ENCODE peak calls at places on chromosomes 6 and 20, in nine cellular contexts. B is stimulated activated CD4-positive, alpha-beta T cell treated with anti-CD3 and anti-CD28 coated beads, Interleukin-1b, Interleukin-23, amount 100 ng/mL, for 1 hour; L is ACHN; G is NCI-H774; O is NCI-H2081; F is endothelial cell; C is non-pigmented ciliary epithelial cell; X is RWPE1; Z is ELR. H is an unnamed sample.

GRCh38 chr6:127198549-127198948 is 68.1 kb upstream of the RNF146 start:
- DNase-seq in B (no peak), L (no peak), G (no peak), O (no peak), F (no peak), C (no peak), X (no peak), Z (no peak), H (no peak)

GRCh38 chr6:45645302-45645701 is 267.6 kb upstream of the SUPT3H start:
- DNase-seq in B (no peak), L (no peak), G (no peak), O (no peak), F (no peak), C (no peak), X (no peak), Z (no peak), H (no peak)

GRCh38 chr6:8207869-8208191 is 105.5 kb upstream of the EEF1E1 start:
- DNase-seq in B (no peak), L (no peak), G (no peak), O (no peak), F (no peak), C (no peak), X (no peak), Z (no peak), H (no peak)

GRCh38 chr20:62589150-62589498 is 53.2 kb upstream of the SLCO4A1 start:
- DNase-seq in B (no peak), L (no peak), G (no peak), O (no peak), F (no peak), C (no peak), X (no peak), Z (no peak), H (no peak)

GRCh38 chr20:31718952-31719643 is 3.6 kb downstream of the BCL2L1 start:
- DNase-seq in B (no peak), L (no peak), G (no peak), O (no peak), F (no peak), C (no peak), X (no peak), Z (no peak), H (no peak)

GRCh38 chr6:156773476-156773875 is 3.7 kb upstream of the ARID1B start:
- DNase-seq in B (no peak), L (no peak), G (no peak), O (no peak), F (no peak), C (no peak), X (no peak), Z (no peak), H (no peak)

GRCh38 chr20:59268827-59269226 is 31.6 kb upstream of the EDN3 start:
- DNase-seq in B (no peak), L (no peak), G (no peak), O (no peak), F (no peak), C (no peak), X (no peak), Z (no peak), H (no peak)

GRCh38 chr20:9460518-9460917 is 53.9 kb upstream of the LAMP5 start:
- DNase-seq in B (no peak), L (peak; percentile 52), G (no peak), O (no peak), F (no peak), C (no peak), X (peak; percentile 30), Z (peak; percentile 61), H (no peak)

GRCh38 chr20:13910492-13910891 is 79.9 kb downstream of the SEL1L2 start:
- DNase-seq in B (no peak), L (no peak), G (no peak), O (no peak), F (no peak), C (no peak), X (no peak), Z (no peak), H (no peak)

GRCh38 chr6:33683051-33683571 is 28.4 kb downstream of the UQCC2 start:
- DNase-seq in B (no peak), L (no peak), G (no peak), O (peak; percentile 7), F (no peak), C (no peak), X (no peak), Z (no peak), H (no peak)

GRCh38 chr6:8059129-8059528 is 5.1 kb downstream of the BLOC1S5 start:
- DNase-seq in B (no peak), L (peak; percentile 38), G (no peak), O (peak; percentile 23), F (no peak), C (no peak), X (no peak), Z (peak; percentile 64), H (no peak)

GRCh38 chr6:141110486-141110885 is 1022.2 kb upstream of the GJE1 start:
- DNase-seq in B (no peak), L (no peak), G (no peak), O (no peak), F (no peak), C (no peak), X (no peak), Z (peak; percentile 60), H (no peak)

GRCh38 chr6:19320066-19320465 is 517.1 kb upstream of the ID4 start:
- DNase-seq in B (no peak), L (no peak), G (no peak), O (no peak), F (no peak), C (no peak), X (no peak), Z (no peak), H (no peak)

GRCh38 chr6:7991992-7992815 is 72.0 kb downstream of the BLOC1S5 start:
- DNase-seq in B (no peak), L (peak; percentile 47), G (no peak), O (peak; percentile 36), F (no peak), C (peak; percentile 92), X (peak; percentile 53), Z (peak; percentile 65), H (no peak)

GRCh38 chr6:27591660-27592059 is 118.8 kb upstream of the ZNF184 start:
- DNase-seq in B (no peak), L (peak; percentile 56), G (peak; percentile 7), O (peak; percentile 73), F (peak; percentile 31), C (no peak), X (peak; percentile 29), Z (peak; percentile 79), H (no peak)

GRCh38 chr20:34368547-34368946 is 5.5 kb downstream of the ITCH start:
- DNase-seq in B (no peak), L (no peak), G (no peak), O (no peak), F (no peak), C (no peak), X (no peak), Z (peak; percentile 42), H (no peak)

GRCh38 chr20:23963941-23964340 is 24.6 kb downstream of the GGTLC1 start:
- DNase-seq in B (no peak), L (no peak), G (no peak), O (no peak), F (no peak), C (no peak), X (no peak), Z (no peak), H (no peak)

GRCh38 chr20:37986873-37987601 is 46.2 kb downstream of the TTI1 start:
- DNase-seq in B (no peak), L (no peak), G (no peak), O (no peak), F (no peak), C (no peak), X (no peak), Z (no peak), H (no peak)

GRCh38 chr20:40612247-40612646 is 76.8 kb downstream of the MAFB start:
- DNase-seq in B (no peak), L (no peak), G (no peak), O (no peak), F (no peak), C (no peak), X (no peak), Z (no peak), H (no peak)

GRCh38 chr20:3080939-3081388 is 3.6 kb downstream of the AVP start:
- DNase-seq in B (no peak), L (peak; percentile 85), G (no peak), O (no peak), F (no peak), C (no peak), X (no peak), Z (peak; percentile 72), H (no peak)

GRCh38 chr6:150667977-150668716 is 68.5 kb downstream of the PLEKHG1 start:
- DNase-seq in B (no peak), L (peak; percentile 12), G (peak; percentile 68), O (peak; percentile 6), F (peak; percentile 51), C (peak; percentile 74), X (peak; percentile 80), Z (peak; percentile 38), H (no peak)

GRCh38 chr20:14775778-14776177 is 438.4 kb upstream of the FLRT3 start:
- DNase-seq in B (no peak), L (no peak), G (no peak), O (no peak), F (no peak), C (peak; percentile 71), X (peak; percentile 27), Z (no peak), H (no peak)

GRCh38 chr6:141033101-141033500 is 1099.6 kb upstream of the GJE1 start:
- DNase-seq in B (no peak), L (no peak), G (no peak), O (no peak), F (no peak), C (no peak), X (peak; percentile 20), Z (peak; percentile 52), H (no peak)

H was measured in stimulated activated CD8-positive, alpha-beta memory T cell treated with anti-CD3 and anti-CD28 coated beads, Interleukin-2, amount 100 ng/mL, for 1 hour.